ENCODE peak calls at places on chromosomes 6 and 20, in five cellular contexts. One of them, this sample, is unnamed.

GRCh38 chr6:96089173-96089572 is 73.4 kb downstream of the FUT9 start:
- DNase-seq in iPS DF 6.9: peak
- DNase-seq in GM13977: no peak
- DNase-seq in GDM1: no peak
- DNase-seq in renal cortical epithelial cell: peak
- DNase-seq in this sample: no peak

GRCh38 chr20:17966432-17967312 is 1.9 kb downstream of the SNX5 start:
- DNase-seq in GDM1: no peak
- DNase-seq in GM13977: peak
- DNase-seq in renal cortical epithelial cell: peak
- DNase-seq in iPS DF 6.9: no peak
- DNase-seq in this sample: no peak

GRCh38 chr20:1800180-1800579 is 95.0 kb upstream of the SIRPA start:
- DNase-seq in GM13977: no peak
- DNase-seq in iPS DF 6.9: no peak
- DNase-seq in renal cortical epithelial cell: no peak
- DNase-seq in GDM1: no peak
- DNase-seq in this sample: no peak

GRCh38 chr6:152313542-152314482 is 323.4 kb downstream of the SYNE1 start:
- DNase-seq in GM13977: no peak
- DNase-seq in renal cortical epithelial cell: no peak
- DNase-seq in iPS DF 6.9: no peak
- DNase-seq in GDM1: no peak
- DNase-seq in this sample: no peak

GRCh38 chr20:25076731-25077609 is 5.0 kb downstream of the VSX1 start:
- DNase-seq in iPS DF 6.9: no peak
- DNase-seq in GM13977: peak
- DNase-seq in renal cortical epithelial cell: peak
- DNase-seq in GDM1: no peak
- DNase-seq in this sample: no peak

GRCh38 chr6:56891754-56892153 is 63.2 kb upstream of the BEND6 start:
- DNase-seq in GDM1: no peak
- DNase-seq in iPS DF 6.9: no peak
- DNase-seq in GM13977: no peak
- DNase-seq in renal cortical epithelial cell: no peak
- DNase-seq in this sample: no peak

GRCh38 chr6:151059612-151060095 is 180.1 kb upstream of the AKAP12 start:
- DNase-seq in GM13977: no peak
- DNase-seq in renal cortical epithelial cell: no peak
- DNase-seq in iPS DF 6.9: no peak
- DNase-seq in GDM1: no peak
- DNase-seq in this sample: peak

GRCh38 chr20:24607402-24607801 is 138.0 kb downstream of the SYNDIG1 start:
- DNase-seq in GM13977: no peak
- DNase-seq in renal cortical epithelial cell: no peak
- DNase-seq in GDM1: no peak
- DNase-seq in iPS DF 6.9: no peak
- DNase-seq in this sample: no peak

GRCh38 chr6:139515511-139515910 is 141.1 kb upstream of the CITED2 start:
- DNase-seq in renal cortical epithelial cell: peak
- DNase-seq in GDM1: no peak
- DNase-seq in GM13977: peak
- DNase-seq in iPS DF 6.9: no peak
- DNase-seq in this sample: no peak

GRCh38 chr6:111805511-111806181 is 67.6 kb downstream of the FYN start:
- DNase-seq in GDM1: no peak
- DNase-seq in renal cortical epithelial cell: peak
- DNase-seq in iPS DF 6.9: no peak
- DNase-seq in GM13977: peak
- DNase-seq in this sample: no peak

GRCh38 chr20:58048096-58048702 is 180.3 kb downstream of the ANKRD60 start:
- DNase-seq in iPS DF 6.9: no peak
- DNase-seq in GDM1: no peak
- DNase-seq in GM13977: no peak
- DNase-seq in renal cortical epithelial cell: peak
- DNase-seq in this sample: no peak

GRCh38 chr6:14270925-14271791 is 153.6 kb downstream of the CD83 start:
- DNase-seq in iPS DF 6.9: no peak
- DNase-seq in renal cortical epithelial cell: peak
- DNase-seq in GDM1: peak
- DNase-seq in GM13977: no peak
- DNase-seq in this sample: peak

GRCh38 chr6:108903796-108904195 is 55.6 kb downstream of the ARMC2 start:
- DNase-seq in renal cortical epithelial cell: no peak
- DNase-seq in iPS DF 6.9: no peak
- DNase-seq in GM13977: no peak
- DNase-seq in GDM1: no peak
- DNase-seq in this sample: no peak

GRCh38 chr6:143059616-143060353 is 904 bp upstream of the AIG1 start:
- DNase-seq in GDM1: no peak
- DNase-seq in iPS DF 6.9: no peak
- DNase-seq in renal cortical epithelial cell: peak
- DNase-seq in GM13977: peak
- DNase-seq in this sample: peak

GRCh38 chr6:41779336-41779735 is 364 bp downstream of the FRS3 start:
- DNase-seq in iPS DF 6.9: no peak
- DNase-seq in renal cortical epithelial cell: no peak
- DNase-seq in GDM1: no peak
- DNase-seq in GM13977: no peak
- DNase-seq in this sample: no peak

GRCh38 chr20:35318502-35319157 is 26.4 kb upstream of the FAM83C start:
- DNase-seq in renal cortical epithelial cell: peak
- DNase-seq in GDM1: no peak
- DNase-seq in GM13977: no peak
- DNase-seq in iPS DF 6.9: no peak
- DNase-seq in this sample: no peak

GRCh38 chr20:32040142-32040953 is 11.7 kb upstream of the HCK start:
- DNase-seq in GDM1: peak
- DNase-seq in GM13977: no peak
- DNase-seq in renal cortical epithelial cell: no peak
- DNase-seq in iPS DF 6.9: no peak
- DNase-seq in this sample: peak

GRCh38 chr6:157323924-157324276 is 581 bp upstream of the TMEM242 start:
- DNase-seq in renal cortical epithelial cell: peak
- DNase-seq in iPS DF 6.9: no peak
- DNase-seq in GDM1: no peak
- DNase-seq in GM13977: peak
- DNase-seq in this sample: peak

GRCh38 chr20:56807118-56807517 is 178.0 kb downstream of the TFAP2C start:
- DNase-seq in iPS DF 6.9: no peak
- DNase-seq in renal cortical epithelial cell: no peak
- DNase-seq in GDM1: no peak
- DNase-seq in GM13977: no peak
- DNase-seq in this sample: no peak

GRCh38 chr20:16590234-16590633 is 17.0 kb upstream of the KIF16B start:
- DNase-seq in renal cortical epithelial cell: no peak
- DNase-seq in iPS DF 6.9: no peak
- DNase-seq in GM13977: no peak
- DNase-seq in GDM1: no peak
- DNase-seq in this sample: no peak

GRCh38 chr20:23039136-23039875 is 4.2 kb downstream of the SSTR4 start:
- DNase-seq in iPS DF 6.9: no peak
- DNase-seq in renal cortical epithelial cell: no peak
- DNase-seq in GM13977: no peak
- DNase-seq in GDM1: no peak
- DNase-seq in this sample: no peak

GRCh38 chr6:169292340-169293124 is 38.9 kb upstream of the THBS2 start:
- DNase-seq in renal cortical epithelial cell: peak
- DNase-seq in GM13977: no peak
- DNase-seq in GDM1: no peak
- DNase-seq in iPS DF 6.9: no peak
- DNase-seq in this sample: peak

GRCh38 chr6:120908767-120909166 is 425.5 kb downstream of the TBC1D32 start:
- DNase-seq in iPS DF 6.9: no peak
- DNase-seq in GM13977: no peak
- DNase-seq in GDM1: no peak
- DNase-seq in renal cortical epithelial cell: no peak
- DNase-seq in this sample: no peak

GRCh38 chr6:27726620-27727023 is 185.6 kb downstream of the OR2B2 start:
- DNase-seq in iPS DF 6.9: no peak
- DNase-seq in GDM1: no peak
- DNase-seq in GM13977: no peak
- DNase-seq in renal cortical epithelial cell: no peak
- DNase-seq in this sample: no peak

GRCh38 chr6:10309826-10310405 is 105.0 kb downstream of the TFAP2A start:
- DNase-seq in GDM1: no peak
- DNase-seq in GM13977: no peak
- DNase-seq in renal cortical epithelial cell: no peak
- DNase-seq in iPS DF 6.9: no peak
- DNase-seq in this sample: no peak

GRCh38 chr20:31637660-31638059 is at the start of gene COX4I2:
- DNase-seq in GDM1: no peak
- DNase-seq in renal cortical epithelial cell: no peak
- DNase-seq in iPS DF 6.9: no peak
- DNase-seq in GM13977: no peak
- DNase-seq in this sample: no peak

GRCh38 chr6:120378582-120379220 is 955.6 kb downstream of the TBC1D32 start:
- DNase-seq in iPS DF 6.9: peak
- DNase-seq in renal cortical epithelial cell: peak
- DNase-seq in GDM1: peak
- DNase-seq in GM13977: peak
- DNase-seq in this sample: peak

GRCh38 chr20:51612896-51613295 is 70.4 kb upstream of the NFATC2 start:
- DNase-seq in renal cortical epithelial cell: no peak
- DNase-seq in GM13977: no peak
- DNase-seq in GDM1: no peak
- DNase-seq in iPS DF 6.9: no peak
- DNase-seq in this sample: no peak

GRCh38 chr6:27669798-27670301 is 196.9 kb upstream of the ZNF184 start:
- DNase-seq in iPS DF 6.9: no peak
- DNase-seq in renal cortical epithelial cell: no peak
- DNase-seq in GDM1: no peak
- DNase-seq in GM13977: no peak
- DNase-seq in this sample: no peak

GRCh38 chr6:107443066-107443903 is 16.1 kb downstream of the PDSS2 start:
- DNase-seq in GDM1: no peak
- DNase-seq in iPS DF 6.9: no peak
- DNase-seq in renal cortical epithelial cell: no peak
- DNase-seq in GM13977: no peak
- DNase-seq in this sample: no peak

GRCh38 chr6:14944593-14944992 is 301.3 kb upstream of the JARID2 start:
- DNase-seq in GM13977: no peak
- DNase-seq in renal cortical epithelial cell: no peak
- DNase-seq in GDM1: no peak
- DNase-seq in iPS DF 6.9: no peak
- DNase-seq in this sample: no peak

This sample was measured in HL-60.